ENCODE peak calls at places on chromosomes 7 and 10, in five cellular contexts. V, M, D, U and C are unnamed samples.

GRCh38 chr10:86403183-86403797 is 36.7 kb upstream of the GRID1 start:
- DNase-seq in U (no peak), V (no peak), M (no peak), D (no peak), C (no peak)

GRCh38 chr7:55474944-55475911 is 97.1 kb downstream of the VOPP1 start:
- DNase-seq in D (no peak), U (no peak), M (no peak), V (peak; percentile 44), C (no peak)

GRCh38 chr10:102122450-102122849 is 2.3 kb upstream of the LDB1 start:
- DNase-seq in M (no peak), V (no peak), D (no peak), U (no peak), C (no peak)

GRCh38 chr10:69262249-69262864 is 15.9 kb upstream of the HK1 start:
- DNase-seq in V (no peak), U (no peak), D (no peak), M (no peak), C (no peak)

GRCh38 chr7:24732646-24733413 is 24.4 kb downstream of the GSDME start:
- DNase-seq in V (no peak), U (no peak), M (no peak), D (peak; percentile 66), C (no peak)

GRCh38 chr7:132742152-132742551 is 165.9 kb upstream of the PLXNA4 start:
- DNase-seq in U (no peak), M (no peak), D (peak; percentile 92), V (no peak), C (no peak)

GRCh38 chr7:84049034-84049433 is 145.6 kb downstream of the SEMA3A start:
- DNase-seq in D (no peak), V (no peak), U (no peak), M (no peak), C (no peak)

GRCh38 chr7:4010206-4010605 is 671.9 kb upstream of the FOXK1 start:
- DNase-seq in D (peak; percentile 8), M (no peak), V (no peak), U (no peak), C (no peak)

GRCh38 chr10:132365102-132365501 is 31.9 kb upstream of the PWWP2B start:
- DNase-seq in V (no peak), D (no peak), M (no peak), U (no peak), C (no peak)

GRCh38 chr10:22976535-22976934 is 48.7 kb downstream of the ARMC3 start:
- DNase-seq in U (no peak), V (no peak), M (no peak), D (no peak), C (no peak)

GRCh38 chr7:137846588-137847417 is at the start of gene DGKI:
- DNase-seq in U (no peak), M (peak; percentile 81), D (no peak), V (no peak), C (peak; percentile 76)

GRCh38 chr7:157831901-157832810 is 495.4 kb downstream of the DNAJB6 start:
- DNase-seq in M (no peak), D (no peak), U (no peak), V (no peak), C (peak; percentile 46)

GRCh38 chr10:45627412-45628048 is 45.0 kb downstream of the ZFAND4 start:
- DNase-seq in D (peak; percentile 21), U (no peak), M (no peak), V (no peak), C (no peak)

GRCh38 chr10:4066581-4067403 is 281.8 kb upstream of the KLF6 start:
- DNase-seq in M (no peak), U (no peak), D (no peak), V (no peak), C (no peak)

GRCh38 chr7:69283421-69283820 is 314.9 kb upstream of the AUTS2 start:
- DNase-seq in U (no peak), V (no peak), M (peak; percentile 49), D (no peak), C (no peak)

GRCh38 chr10:133151528-133151927 is 8.5 kb upstream of the KNDC1 start:
- DNase-seq in M (no peak), D (no peak), V (no peak), U (no peak), C (no peak)

GRCh38 chr10:53479365-53479764 is 706.8 kb upstream of the MBL2 start:
- DNase-seq in M (no peak), V (no peak), D (no peak), U (no peak), C (no peak)

GRCh38 chr7:77425151-77426051 is 9.3 kb upstream of the GSAP start:
- DNase-seq in U (no peak), D (peak; percentile 67), V (no peak), M (no peak), C (no peak)

GRCh38 chr10:113618338-113618737 is 45.5 kb downstream of the NRAP start:
- DNase-seq in D (no peak), M (no peak), V (no peak), U (no peak), C (no peak)

GRCh38 chr7:73823257-73823656 is 7.5 kb upstream of the CLDN4 start:
- DNase-seq in U (no peak), V (no peak), M (no peak), D (no peak), C (peak; percentile 45)